ENCODE peak calls at places on chromosomes 5 and 9, in seven cellular contexts. S is HFFc6, M is psoas muscle, P is glutamatergic neuron, U is RWPE1, N is endothelial cell, C is brain microvascular endothelial cell. V is an unnamed sample.

GRCh38 chr9:123069010-123069481 is 35.6 kb downstream of the GPR21 start:
- DNase-seq in N (no peak), S (peak; percentile 90), M (no peak), P (no peak), U (no peak), C (peak; percentile 78), V (no peak)

GRCh38 chr9:107284636-107285035 is 1.6 kb downstream of the RAD23B start:
- DNase-seq in N (no peak), C (no peak), U (no peak), S (no peak), P (no peak), M (no peak), V (no peak)

GRCh38 chr9:133563286-133564213 is 29.0 kb downstream of the ADAMTSL2 start:
- DNase-seq in P (peak; percentile 37), N (no peak), C (no peak), S (no peak), U (no peak), M (peak; percentile 77), V (no peak)

GRCh38 chr5:108739376-108739775 is 8.3 kb upstream of the FER start:
- DNase-seq in M (no peak), S (no peak), C (no peak), N (no peak), P (no peak), U (no peak), V (no peak)

GRCh38 chr5:93289915-93290314 is 291.1 kb downstream of the NR2F1-AS1 start:
- DNase-seq in S (no peak), P (no peak), C (no peak), M (no peak), U (no peak), N (no peak), V (no peak)

GRCh38 chr9:18928711-18929110 is 104.3 kb downstream of the SAXO1 start:
- DNase-seq in U (no peak), M (no peak), S (no peak), C (peak; percentile 87), N (no peak), P (no peak), V (no peak)

GRCh38 chr9:13957089-13957488 is 356.9 kb downstream of the NFIB start:
- DNase-seq in N (no peak), U (no peak), M (no peak), P (no peak), S (no peak), C (no peak), V (no peak)

GRCh38 chr5:98464737-98465330 is 308.6 kb upstream of the RGMB start:
- DNase-seq in S (no peak), M (no peak), P (no peak), N (no peak), C (no peak), U (no peak), V (no peak)

GRCh38 chr5:50807661-50808060 is 141.2 kb downstream of the PARP8 start:
- DNase-seq in C (peak; percentile 22), M (no peak), U (peak; percentile 13), P (no peak), N (no peak), S (no peak), V (no peak)

GRCh38 chr9:81264516-81264915 is 424.8 kb downstream of the TLE1 start:
- DNase-seq in M (no peak), N (peak; percentile 3), U (no peak), P (peak; percentile 21), C (peak; percentile 16), S (no peak), V (no peak)

GRCh38 chr5:98016771-98017170 is 756.7 kb upstream of the RGMB start:
- DNase-seq in C (no peak), N (no peak), S (no peak), M (no peak), P (no peak), U (no peak), V (no peak)

GRCh38 chr9:32431196-32431595 is 46.8 kb downstream of the ACO1 start:
- DNase-seq in U (no peak), N (no peak), C (peak; percentile 40), M (no peak), S (no peak), P (no peak), V (no peak)

GRCh38 chr5:19855453-19855852 is 132.5 kb downstream of the CDH18 start:
- DNase-seq in U (no peak), M (no peak), N (no peak), C (no peak), P (no peak), S (no peak), V (no peak)

GRCh38 chr5:179755022-179755421 is 22.4 kb downstream of the MAML1 start:
- DNase-seq in N (no peak), C (no peak), U (no peak), P (no peak), M (no peak), S (no peak), V (no peak)

GRCh38 chr9:34374905-34375552 is 1.7 kb downstream of the MYORG start:
- DNase-seq in N (no peak), U (no peak), P (no peak), S (no peak), C (no peak), M (no peak), V (no peak)

GRCh38 chr9:137415451-137415850 is 7.5 kb downstream of the EXD3 start:
- DNase-seq in P (no peak), C (no peak), U (no peak), S (no peak), M (peak; percentile 23), N (no peak), V (no peak)

GRCh38 chr5:31935702-31936347 is 238.3 kb downstream of the GOLPH3 start:
- DNase-seq in C (no peak), S (no peak), N (no peak), M (no peak), U (peak; percentile 36), P (no peak), V (no peak)

GRCh38 chr5:95178046-95178651 is 106.7 kb downstream of the MCTP1 start:
- DNase-seq in N (no peak), U (no peak), M (no peak), S (no peak), P (peak; percentile 49), C (peak; percentile 85), V (no peak)

GRCh38 chr5:30932611-30933010 is 260.9 kb upstream of the CDH6 start:
- DNase-seq in S (no peak), N (no peak), P (no peak), C (no peak), U (no peak), M (no peak), V (no peak)

DNA sequence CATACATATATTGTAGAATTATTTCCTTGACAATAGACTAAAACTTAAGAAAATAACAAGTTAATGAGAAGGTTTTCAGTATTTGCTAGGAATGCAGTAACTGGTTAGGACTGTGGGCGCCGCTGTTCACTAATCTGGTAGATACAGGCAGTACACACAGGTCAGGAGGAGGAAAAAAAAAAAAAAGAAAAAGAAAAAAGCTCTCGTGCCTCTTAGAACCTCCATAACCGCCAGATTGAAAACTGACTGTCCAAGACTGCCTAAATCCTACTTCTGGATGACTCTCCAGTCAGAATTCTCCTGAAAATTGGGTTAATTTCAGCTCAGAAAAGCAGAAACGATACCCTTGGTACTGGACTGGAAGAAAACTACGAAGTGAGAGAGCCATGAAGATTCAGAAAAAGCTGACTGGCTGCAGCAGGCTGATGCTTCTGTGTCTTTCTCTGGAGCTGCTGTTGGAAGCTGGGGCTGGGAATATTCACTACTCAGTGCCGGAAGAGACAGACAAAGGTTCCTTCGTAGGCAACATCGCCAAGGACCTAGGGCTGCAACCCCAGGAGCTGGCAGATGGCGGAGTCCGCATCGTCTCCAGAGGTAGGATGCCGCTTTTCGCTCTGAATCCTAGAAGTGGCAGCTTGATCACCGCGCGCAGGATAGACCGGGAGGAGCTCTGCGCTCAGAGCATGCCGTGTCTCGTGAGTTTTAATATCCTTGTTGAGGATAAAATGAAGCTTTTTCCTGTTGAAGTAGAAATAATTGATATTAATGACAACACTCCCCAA is at the start of gene PCDHGA1:
- DNase-seq in U (peak; percentile 40), N (peak; percentile 25), C (peak; percentile 66), M (no peak), S (peak; percentile 52), P (no peak), V (peak; percentile 52)
- TF ChIP-seq CTCF in U (peak; percentile 40), N (peak; percentile 37), C (peak; percentile 49), M (peak; percentile 50), S (peak; percentile 80), P (no peak), V (peak; percentile 38)

GRCh38 chr9:10230512-10230911 is 382.3 kb downstream of the PTPRD start:
- DNase-seq in P (no peak), U (no peak), N (no peak), C (no peak), M (no peak), S (no peak), V (no peak)

GRCh38 chr9:10228082-10228481 is 384.7 kb downstream of the PTPRD start:
- DNase-seq in U (no peak), S (no peak), M (no peak), P (no peak), C (no peak), N (no peak), V (no peak)

GRCh38 chr9:10226996-10227395 is 385.8 kb downstream of the PTPRD start:
- DNase-seq in M (no peak), U (no peak), P (no peak), C (no peak), N (no peak), S (no peak), V (no peak)

GRCh38 chr9:10238087-10238486 is 374.7 kb downstream of the PTPRD start:
- DNase-seq in C (no peak), S (no peak), P (no peak), M (no peak), N (no peak), U (no peak), V (no peak)

GRCh38 chr9:10232352-10232930 is 380.4 kb downstream of the PTPRD start:
- DNase-seq in C (peak; percentile 34), U (no peak), S (no peak), N (no peak), M (no peak), P (no peak), V (no peak)
- TF ChIP-seq CTCF in C (peak; percentile 60), U (peak; percentile 34), S (peak; percentile 55), N (no peak), M (no peak), P (no peak), V (no peak)

DNA sequence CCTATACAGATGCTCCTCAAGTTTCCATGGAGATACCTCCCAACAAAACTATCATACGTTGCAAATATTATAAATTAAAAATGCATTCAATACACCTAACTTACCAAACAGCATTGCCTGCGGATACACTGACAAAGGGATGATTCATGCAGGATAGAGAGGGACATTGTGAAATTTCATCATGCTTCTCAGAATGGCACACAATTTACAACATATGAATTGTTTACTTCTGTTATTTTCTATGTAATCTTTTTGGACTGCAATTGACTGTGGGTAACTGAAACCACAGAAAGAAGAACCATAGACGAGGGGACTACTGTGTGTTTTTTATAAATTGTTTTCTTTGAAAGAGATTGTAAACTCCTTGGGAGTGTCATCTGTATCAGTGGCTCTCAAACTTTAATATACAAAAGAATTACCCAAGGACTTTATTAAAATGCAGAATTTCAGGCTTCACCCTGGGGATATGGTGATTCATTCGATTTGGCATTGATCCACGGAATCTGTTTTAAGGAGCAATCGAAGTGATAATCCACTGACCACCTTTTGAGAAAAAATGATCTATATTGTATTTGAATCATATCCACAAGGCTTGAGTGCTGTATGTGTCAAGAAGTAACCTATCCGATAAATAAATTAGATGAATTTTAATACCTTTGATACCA is 146.4 kb downstream of the SGCD start:
- DNase-seq in P (no peak), C (peak; percentile 11), S (peak; percentile 40), N (no peak), M (no peak), U (peak; percentile 20), V (no peak)
- TF ChIP-seq CTCF in P (no peak), C (no peak), S (no peak), N (no peak), M (no peak), U (no peak), V (no peak)

GRCh38 chr5:1008451-1009358 is at the start of gene NKD2:
- DNase-seq in C (no peak), U (peak; percentile 49), M (peak; percentile 56), S (no peak), N (peak; percentile 75), P (peak; percentile 79), V (peak; percentile 87)
- TF ChIP-seq CTCF in C (peak; percentile 28), U (peak; percentile 95), M (peak; percentile 54), S (peak; percentile 67), N (peak; percentile 81), P (peak; percentile 80), V (peak; percentile 46)